ENCODE peak calls at places on chromosome 16, in seven cellular contexts. T is T-helper 1 cell, N is thoracic aorta, I is kidney, D is ovary, L is GM04504, H is LoVo. W is an unnamed sample.

GRCh38 chr16:1082266-1082951 is 9.9 kb downstream of the SSTR5 start:
- DNase-seq in L (no peak), N (no peak), I (peak; percentile 94), H (peak; percentile 86), D (no peak), T (no peak), W (no peak)

GRCh38 chr16:27237229-27238015 is 31.1 kb downstream of the NSMCE1 start:
- DNase-seq in T (peak; percentile 69), D (peak; percentile 34), N (no peak), I (peak; percentile 82), H (no peak), L (no peak), W (no peak)

GRCh38 chr16:22763655-22764054 is 50.3 kb upstream of the HS3ST2 start:
- DNase-seq in I (peak; percentile 70), N (no peak), D (no peak), T (no peak), L (no peak), H (no peak), W (no peak)

GRCh38 chr16:67931712-67932461 is at the start of gene CTRL:
- DNase-seq in D (peak; percentile 73), I (no peak), N (no peak), L (no peak), H (no peak), T (no peak), W (no peak)

GRCh38 chr16:87416826-87417471 is 24.8 kb downstream of the MAP1LC3B start:
- DNase-seq in H (no peak), I (no peak), N (no peak), T (no peak), L (peak; percentile 28), D (peak; percentile 56), W (peak; percentile 62)

GRCh38 chr16:88494335-88495154 is 41.5 kb downstream of the ZFPM1 start:
- DNase-seq in N (no peak), L (no peak), D (peak; percentile 79), I (no peak), T (no peak), H (no peak), W (no peak)

GRCh38 chr16:85583491-85584181 is 29.5 kb upstream of the GSE1 start:
- DNase-seq in L (peak; percentile 78), D (no peak), H (no peak), I (no peak), T (no peak), N (no peak), W (no peak)

GRCh38 chr16:81545470-81546175 is 101.0 kb downstream of the CMIP start:
- DNase-seq in N (no peak), I (no peak), T (no peak), L (no peak), D (no peak), H (no peak), W (no peak)

GRCh38 chr16:53054670-53055485 is at the start of gene CHD9:
- DNase-seq in H (peak; percentile 92), L (peak; percentile 76), N (peak; percentile 13), D (peak; percentile 90), I (peak; percentile 95), T (peak; percentile 70), W (peak; percentile 78)

GRCh38 chr16:14669776-14670175 is 24.3 kb downstream of the PLA2G10 start:
- DNase-seq in L (no peak), D (no peak), H (no peak), T (no peak), I (peak; percentile 59), N (no peak), W (no peak)

GRCh38 chr16:18853694-18854093 is 52.3 kb upstream of the ARL6IP1 start:
- DNase-seq in I (no peak), L (no peak), D (no peak), T (no peak), H (no peak), N (no peak), W (no peak)

GRCh38 chr16:193441-193840 is 13.2 kb downstream of the HBQ1 start:
- DNase-seq in H (no peak), L (no peak), N (no peak), D (no peak), I (no peak), T (no peak), W (no peak)

GRCh38 chr16:10835281-10835931 is 16.8 kb upstream of the TVP23A start:
- DNase-seq in H (no peak), N (no peak), I (no peak), L (no peak), T (no peak), D (no peak), W (no peak)

GRCh38 chr16:48086422-48086821 is 69.4 kb downstream of the ABCC12 start:
- DNase-seq in I (no peak), H (no peak), D (no peak), L (no peak), N (no peak), T (no peak), W (no peak)

GRCh38 chr16:67538666-67539101 is 10.1 kb downstream of the RIPOR1 start:
- DNase-seq in D (peak; percentile 53), T (no peak), I (peak; percentile 77), L (no peak), N (no peak), H (no peak), W (no peak)

GRCh38 chr16:58094791-58095574 is 34.2 kb downstream of the CFAP20 start:
- DNase-seq in L (no peak), I (peak; percentile 38), D (no peak), T (no peak), H (no peak), N (no peak), W (no peak)

GRCh38 chr16:13909872-13910303 is 10.1 kb upstream of the ERCC4 start:
- DNase-seq in N (peak; percentile 58), H (no peak), L (peak; percentile 12), D (peak; percentile 86), I (no peak), T (no peak), W (peak; percentile 34)

GRCh38 chr16:57889960-57890751 is 80.8 kb downstream of the CNGB1 start:
- DNase-seq in T (no peak), N (no peak), D (no peak), I (no peak), H (no peak), L (no peak), W (no peak)

GRCh38 chr16:4700380-4700996 is 7.1 kb downstream of the NUDT16L1 start:
- DNase-seq in D (no peak), T (no peak), H (no peak), N (no peak), I (peak; percentile 9), L (no peak), W (no peak)

GRCh38 chr16:13453325-13453724 is 466.6 kb upstream of the ERCC4 start:
- DNase-seq in N (no peak), L (peak; percentile 38), T (no peak), I (no peak), H (no peak), D (no peak), W (no peak)

GRCh38 chr16:73036074-73036826 is 11.7 kb downstream of the ZFHX3 start:
- DNase-seq in I (peak; percentile 76), D (no peak), H (no peak), N (no peak), T (no peak), L (no peak), W (no peak)

GRCh38 chr16:11530171-11530940 is 56.4 kb downstream of the LITAF start:
- DNase-seq in H (no peak), N (no peak), D (no peak), T (no peak), I (no peak), L (no peak), W (no peak)

GRCh38 chr16:89710709-89711564 is 9.4 kb upstream of the SPATA2L start:
- DNase-seq in H (no peak), L (no peak), T (no peak), I (peak; percentile 76), N (no peak), D (no peak), W (no peak)

GRCh38 chr16:11297492-11298142 is 16.5 kb upstream of the PRM1 start:
- DNase-seq in N (peak; percentile 8), I (peak; percentile 94), H (no peak), D (peak; percentile 73), L (no peak), T (peak; percentile 46), W (peak; percentile 40)

GRCh38 chr16:29315916-29316517 is 90.5 kb downstream of the NPIPB11 start:
- DNase-seq in D (peak; percentile 34), T (no peak), N (no peak), H (no peak), L (no peak), I (no peak), W (no peak)

GRCh38 chr16:84360170-84360569 is 8.2 kb upstream of the ATP2C2 start:
- DNase-seq in I (peak; percentile 50), D (no peak), N (no peak), H (no peak), T (no peak), L (no peak), W (no peak)

GRCh38 chr16:75379911-75380847 is 53.1 kb downstream of the CFDP1 start:
- DNase-seq in D (no peak), T (peak; percentile 14), H (no peak), I (no peak), N (no peak), L (no peak), W (no peak)

GRCh38 chr16:914453-914852 is 56.3 kb downstream of the LMF1 start:
- DNase-seq in T (no peak), I (no peak), H (no peak), L (no peak), N (no peak), D (no peak), W (no peak)

GRCh38 chr16:53892155-53892554 is 188.2 kb downstream of the FTO start:
- DNase-seq in I (no peak), T (peak; percentile 8), L (peak; percentile 26), N (no peak), D (no peak), H (peak; percentile 8), W (peak; percentile 51)

GRCh38 chr16:25823891-25824290 is 132.1 kb downstream of the HS3ST4 start:
- DNase-seq in D (no peak), L (no peak), T (no peak), N (no peak), H (no peak), I (no peak), W (no peak)

GRCh38 chr16:81530296-81530721 is 85.7 kb downstream of the CMIP start:
- DNase-seq in D (no peak), T (no peak), L (no peak), N (no peak), I (peak; percentile 57), H (no peak), W (no peak)

GRCh38 chr16:60776311-60776710 is 1259.9 kb downstream of the CDH8 start:
- DNase-seq in N (no peak), D (no peak), I (no peak), H (no peak), T (no peak), L (no peak), W (no peak)

GRCh38 chr16:86664518-86665318 is 86.4 kb downstream of the FOXL1 start:
- DNase-seq in D (no peak), T (no peak), I (no peak), L (peak; percentile 84), H (peak; percentile 95), N (no peak), W (peak; percentile 77)

GRCh38 chr16:3861808-3862451 is 18.6 kb downstream of the CREBBP start:
- DNase-seq in I (no peak), N (no peak), T (no peak), L (no peak), D (no peak), H (no peak), W (no peak)

GRCh38 chr16:84511180-84511800 is 6.8 kb upstream of the MEAK7 start:
- DNase-seq in L (peak; percentile 72), N (peak; percentile 38), I (peak; percentile 93), D (peak; percentile 91), T (peak; percentile 75), H (peak; percentile 69), W (peak; percentile 77)

GRCh38 chr16:89314357-89314756 is 96.9 kb downstream of the ZNF778 start:
- DNase-seq in H (no peak), D (no peak), N (no peak), T (peak; percentile 56), I (peak; percentile 50), L (no peak), W (no peak)

GRCh38 chr16:48076455-48077012 is 79.3 kb downstream of the ABCC12 start:
- DNase-seq in D (no peak), T (no peak), L (no peak), H (no peak), I (no peak), N (no peak), W (no peak)

W was measured in fibroblast of the conjunctiva.